ENCODE peak calls at places on chromosomes 4 and X, in seven cellular contexts. One of them, this sample, is unnamed.
A peak's percentile ranks its signal among the peaks of the same experiment; 100 is the strongest.

GRCh38 chr4:155371432-155372043 is 5.2 kb downstream of the MAP9 start:
- DNase-seq in NCI-H2029 treated with DMSO at 0.1 percent for 48 hours: no peak
- DNase-seq in OCI-M1: peak; percentile 61
- DNase-seq in M059J: peak; percentile 19
- DNase-seq in NCI-H2081: peak; percentile 13
- DNase-seq in stimulated activated CD4-positive, alpha-beta T cell treated with anti-CD3 and anti-CD28 coated beads, Interleukin-2, amount 100 ng/mL, for 48 hours: no peak
- DNase-seq in iPS-NIHi11: no peak
- DNase-seq in this sample: peak; percentile 35

GRCh38 chr4:120801171-120801758 is 121.3 kb downstream of the PRDM5 start:
- DNase-seq in OCI-M1: no peak
- DNase-seq in NCI-H2029 treated with DMSO at 0.1 percent for 48 hours: no peak
- DNase-seq in M059J: peak; percentile 41
- DNase-seq in stimulated activated CD4-positive, alpha-beta T cell treated with anti-CD3 and anti-CD28 coated beads, Interleukin-2, amount 100 ng/mL, for 48 hours: no peak
- DNase-seq in NCI-H2081: no peak
- DNase-seq in iPS-NIHi11: no peak
- DNase-seq in this sample: no peak

GRCh38 chr4:74189331-74190043 is 31.6 kb downstream of the MTHFD2L start:
- DNase-seq in stimulated activated CD4-positive, alpha-beta T cell treated with anti-CD3 and anti-CD28 coated beads, Interleukin-2, amount 100 ng/mL, for 48 hours: no peak
- DNase-seq in iPS-NIHi11: peak; percentile 48
- DNase-seq in OCI-M1: peak; percentile 83
- DNase-seq in NCI-H2081: peak; percentile 48
- DNase-seq in NCI-H2029 treated with DMSO at 0.1 percent for 48 hours: peak; percentile 30
- DNase-seq in M059J: peak; percentile 61
- DNase-seq in this sample: peak; percentile 70

GRCh38 chrX:23694606-23695005 is 27.3 kb downstream of the PRDX4 start:
- DNase-seq in NCI-H2081: peak; percentile 57
- DNase-seq in iPS-NIHi11: peak; percentile 43
- DNase-seq in stimulated activated CD4-positive, alpha-beta T cell treated with anti-CD3 and anti-CD28 coated beads, Interleukin-2, amount 100 ng/mL, for 48 hours: peak; percentile 8
- DNase-seq in OCI-M1: peak; percentile 70
- DNase-seq in NCI-H2029 treated with DMSO at 0.1 percent for 48 hours: no peak
- DNase-seq in M059J: peak; percentile 70
- DNase-seq in this sample: peak; percentile 76

GRCh38 chr4:14934704-14935390 is 67.4 kb upstream of the CPEB2 start:
- DNase-seq in M059J: no peak
- DNase-seq in stimulated activated CD4-positive, alpha-beta T cell treated with anti-CD3 and anti-CD28 coated beads, Interleukin-2, amount 100 ng/mL, for 48 hours: no peak
- DNase-seq in OCI-M1: no peak
- DNase-seq in NCI-H2029 treated with DMSO at 0.1 percent for 48 hours: no peak
- DNase-seq in NCI-H2081: no peak
- DNase-seq in iPS-NIHi11: no peak
- DNase-seq in this sample: no peak

GRCh38 chr4:680931-681645 is 6.7 kb downstream of the MYL5 start:
- DNase-seq in M059J: peak; percentile 35
- DNase-seq in OCI-M1: peak; percentile 49
- DNase-seq in NCI-H2081: no peak
- DNase-seq in NCI-H2029 treated with DMSO at 0.1 percent for 48 hours: no peak
- DNase-seq in iPS-NIHi11: peak; percentile 74
- DNase-seq in stimulated activated CD4-positive, alpha-beta T cell treated with anti-CD3 and anti-CD28 coated beads, Interleukin-2, amount 100 ng/mL, for 48 hours: no peak
- DNase-seq in this sample: peak; percentile 80

GRCh38 chrX:21678059-21678458 is 19.9 kb upstream of the KLHL34 start:
- DNase-seq in M059J: no peak
- DNase-seq in NCI-H2029 treated with DMSO at 0.1 percent for 48 hours: no peak
- DNase-seq in stimulated activated CD4-positive, alpha-beta T cell treated with anti-CD3 and anti-CD28 coated beads, Interleukin-2, amount 100 ng/mL, for 48 hours: no peak
- DNase-seq in iPS-NIHi11: no peak
- DNase-seq in NCI-H2081: no peak
- DNase-seq in OCI-M1: no peak
- DNase-seq in this sample: no peak

GRCh38 chr4:83124079-83124780 is 9.7 kb upstream of the PLAC8 start:
- DNase-seq in NCI-H2029 treated with DMSO at 0.1 percent for 48 hours: no peak
- DNase-seq in NCI-H2081: no peak
- DNase-seq in iPS-NIHi11: no peak
- DNase-seq in M059J: peak; percentile 35
- DNase-seq in stimulated activated CD4-positive, alpha-beta T cell treated with anti-CD3 and anti-CD28 coated beads, Interleukin-2, amount 100 ng/mL, for 48 hours: no peak
- DNase-seq in OCI-M1: peak; percentile 76
- DNase-seq in this sample: no peak

GRCh38 chr4:153156263-153156662 is 48.0 kb upstream of the TRIM2 start:
- DNase-seq in OCI-M1: peak; percentile 95
- DNase-seq in M059J: no peak
- DNase-seq in stimulated activated CD4-positive, alpha-beta T cell treated with anti-CD3 and anti-CD28 coated beads, Interleukin-2, amount 100 ng/mL, for 48 hours: no peak
- DNase-seq in NCI-H2029 treated with DMSO at 0.1 percent for 48 hours: no peak
- DNase-seq in iPS-NIHi11: peak; percentile 49
- DNase-seq in NCI-H2081: no peak
- DNase-seq in this sample: peak; percentile 58

GRCh38 chr4:87679449-87680169 is 29.5 kb downstream of the DMP1 start:
- DNase-seq in iPS-NIHi11: peak; percentile 75
- DNase-seq in NCI-H2081: peak; percentile 1
- DNase-seq in stimulated activated CD4-positive, alpha-beta T cell treated with anti-CD3 and anti-CD28 coated beads, Interleukin-2, amount 100 ng/mL, for 48 hours: peak; percentile 28
- DNase-seq in M059J: peak; percentile 47
- DNase-seq in OCI-M1: peak; percentile 74
- DNase-seq in NCI-H2029 treated with DMSO at 0.1 percent for 48 hours: peak; percentile 31
- DNase-seq in this sample: peak; percentile 84

GRCh38 chrX:320126-320783 is 1.7 kb upstream of the GTPBP6 start:
- DNase-seq in NCI-H2081: no peak
- DNase-seq in M059J: no peak
- DNase-seq in NCI-H2029 treated with DMSO at 0.1 percent for 48 hours: no peak
- DNase-seq in OCI-M1: no peak
- DNase-seq in iPS-NIHi11: no peak
- DNase-seq in stimulated activated CD4-positive, alpha-beta T cell treated with anti-CD3 and anti-CD28 coated beads, Interleukin-2, amount 100 ng/mL, for 48 hours: no peak
- DNase-seq in this sample: peak; percentile 43

GRCh38 chr4:3220586-3221494 is 28.1 kb upstream of the MSANTD1 start:
- DNase-seq in iPS-NIHi11: no peak
- DNase-seq in OCI-M1: no peak
- DNase-seq in NCI-H2029 treated with DMSO at 0.1 percent for 48 hours: no peak
- DNase-seq in M059J: no peak
- DNase-seq in stimulated activated CD4-positive, alpha-beta T cell treated with anti-CD3 and anti-CD28 coated beads, Interleukin-2, amount 100 ng/mL, for 48 hours: no peak
- DNase-seq in NCI-H2081: no peak
- DNase-seq in this sample: no peak

This sample was measured in neural progenitor cell.